ENCODE peak calls at places on chromosomes 6 and 20, in eight cellular contexts. D is uterus, T is psoas muscle, Y is GM23338, N is astrocyte, R is A549, O is tibial artery, H is stomach. U is an unnamed sample.

GRCh38 chr6:160015778-160016684 is 47.1 kb downstream of the IGF2R start:
- DNase-seq in R (no peak), Y (no peak), D (no peak), T (no peak), H (no peak), O (no peak), N (no peak), U (no peak)

GRCh38 chr6:158416841-158417759 is 104.8 kb downstream of the TULP4 start:
- DNase-seq in O (no peak), H (no peak), D (no peak), R (no peak), N (peak; percentile 54), T (no peak), Y (no peak), U (no peak)

GRCh38 chr20:13692802-13693736 is 54.3 kb upstream of the TASP1 start:
- DNase-seq in Y (no peak), T (no peak), N (no peak), D (no peak), O (no peak), R (no peak), H (no peak), U (no peak)

GRCh38 chr6:53503060-53503459 is 41.8 kb downstream of the GCLC start:
- DNase-seq in D (no peak), O (no peak), Y (no peak), R (no peak), N (no peak), H (no peak), T (no peak), U (no peak)

GRCh38 chr6:29502597-29502996 is 14.8 kb upstream of the MAS1L start:
- DNase-seq in Y (no peak), O (no peak), R (no peak), H (no peak), N (no peak), D (no peak), T (no peak), U (no peak)

GRCh38 chr6:106513813-106514212 is 115.5 kb downstream of the RTN4IP1 start:
- DNase-seq in N (no peak), D (no peak), Y (no peak), O (no peak), T (no peak), H (no peak), R (no peak), U (no peak)

GRCh38 chr6:134619789-134620188 is 301.9 kb upstream of the SGK1 start:
- DNase-seq in D (no peak), H (no peak), N (peak; percentile 86), Y (no peak), T (no peak), R (no peak), O (no peak), U (no peak)

GRCh38 chr20:10487354-10488115 is 52.4 kb downstream of the SLX4IP start:
- DNase-seq in O (no peak), D (no peak), H (no peak), R (no peak), T (no peak), N (peak; percentile 59), Y (no peak), U (no peak)

GRCh38 chr6:44856495-44856878 is 469.0 kb downstream of the CDC5L start:
- DNase-seq in D (no peak), T (no peak), O (no peak), Y (no peak), H (no peak), R (no peak), N (no peak), U (no peak)

GRCh38 chr6:45470131-45470738 is 92.5 kb upstream of the SUPT3H start:
- DNase-seq in O (no peak), N (no peak), H (no peak), D (no peak), Y (no peak), T (no peak), R (no peak), U (no peak)

GRCh38 chr6:40286027-40286426 is 301.1 kb downstream of the LRFN2 start:
- DNase-seq in Y (peak; percentile 90), T (no peak), R (no peak), D (no peak), O (no peak), N (no peak), H (no peak), U (no peak)

GRCh38 chr6:31308050-31308844 is 36.4 kb upstream of the HLA-C start:
- DNase-seq in H (peak; percentile 61), R (no peak), N (no peak), O (no peak), D (no peak), T (peak; percentile 18), Y (peak; percentile 88), U (no peak)

GRCh38 chr20:20021835-20022234 is 4.7 kb downstream of the NAA20 start:
- DNase-seq in N (no peak), Y (no peak), R (no peak), H (no peak), O (no peak), D (no peak), T (no peak), U (no peak)

GRCh38 chr20:48066256-48066655 is 281.0 kb upstream of the SULF2 start:
- DNase-seq in H (no peak), O (no peak), N (peak; percentile 77), T (no peak), D (no peak), R (no peak), Y (no peak), U (no peak)

GRCh38 chr6:158256746-158257424 is 55.4 kb upstream of the TULP4 start:
- DNase-seq in H (no peak), D (no peak), O (no peak), T (no peak), N (no peak), R (no peak), Y (no peak), U (no peak)

GRCh38 chr6:128474481-128474880 is 45.9 kb downstream of the PTPRK start:
- DNase-seq in T (no peak), H (no peak), Y (no peak), O (no peak), R (no peak), D (no peak), N (peak; percentile 7), U (no peak)

GRCh38 chr6:81985191-81985590 is 232.7 kb upstream of the TENT5A start:
- DNase-seq in T (no peak), R (no peak), Y (no peak), H (no peak), O (no peak), D (no peak), N (no peak), U (no peak)

GRCh38 chr6:21738180-21739094 is 144.9 kb downstream of the SOX4 start:
- DNase-seq in T (no peak), H (no peak), N (no peak), O (no peak), Y (no peak), R (peak; percentile 36), D (no peak), U (no peak)

GRCh38 chr6:73252703-73253102 is 10.3 kb downstream of the KHDC1 start:
- DNase-seq in D (no peak), T (no peak), N (no peak), R (no peak), O (no peak), Y (no peak), H (no peak), U (no peak)

GRCh38 chr6:14396826-14397517 is 279.4 kb downstream of the CD83 start:
- DNase-seq in N (peak; percentile 22), D (no peak), O (no peak), R (no peak), T (peak; percentile 23), H (peak; percentile 27), Y (peak; percentile 94), U (peak; percentile 42)

GRCh38 chr20:6702144-6702543 is 65.3 kb upstream of the BMP2 start:
- DNase-seq in T (no peak), D (no peak), R (no peak), H (no peak), N (no peak), O (no peak), Y (no peak), U (no peak)

GRCh38 chr6:168990352-168990751 is 263.3 kb downstream of the THBS2 start:
- DNase-seq in T (no peak), Y (peak; percentile 17), R (no peak), N (no peak), O (no peak), H (no peak), D (no peak), U (no peak)
- TF ChIP-seq CTCF in T (no peak), Y (peak; percentile 49), R (no peak), N (no peak), O (no peak), H (no peak), D (no peak), U (no peak)

GRCh38 chr6:2807342-2808090 is 34.1 kb downstream of the SERPINB1 start:
- DNase-seq in T (no peak), N (no peak), O (no peak), Y (no peak), R (no peak), H (no peak), D (no peak), U (no peak)
- H3K4me1 ChIP-seq in T (peaks cover 12% of the 10 kb centered on the region), N (no peaks in the 10 kb centered on the region), O (peaks cover 8% of the 10 kb centered on the region), Y (no peaks in the 10 kb centered on the region), R (no peaks in the 10 kb centered on the region), H (no peaks in the 10 kb centered on the region), D (no peaks in the 10 kb centered on the region), U (peaks cover 10% of the 10 kb centered on the region)

DNA sequence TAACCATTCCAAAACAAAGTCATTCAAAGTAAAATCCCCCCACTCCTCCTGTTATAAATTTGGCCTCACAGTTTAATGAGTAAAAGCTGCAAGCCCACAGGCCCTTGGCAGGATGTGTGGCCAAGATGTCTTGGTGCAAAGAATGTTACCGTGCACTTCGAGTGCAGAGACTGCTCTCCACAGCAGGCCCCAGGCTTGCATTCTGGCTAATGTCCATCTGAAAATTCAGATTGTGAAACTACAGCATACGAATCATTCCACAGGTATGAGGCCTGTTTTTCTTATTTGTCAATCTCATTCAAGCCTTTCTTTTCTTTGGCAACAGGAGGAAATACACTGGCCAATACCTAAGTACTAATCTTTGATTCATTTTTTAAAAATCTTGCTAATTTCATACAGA is 7.1 kb downstream of the RPS6KA2 start:
- DNase-seq in Y (no peak), H (peak; percentile 38), T (peak; percentile 52), D (peak; percentile 69), N (peak; percentile 99), R (no peak), O (no peak), U (peak; percentile 64)
- H3K27ac ChIP-seq in Y (no peak overlapping the region), H (peak overlapping the region; percentile 73), T (peak overlapping the region; percentile 66), D (peak overlapping the region; percentile 80), N (peak overlapping the region; percentile 99), R (no peak overlapping the region), O (peak overlapping the region; percentile 48), U (peak overlapping the region; percentile 69)

DNA sequence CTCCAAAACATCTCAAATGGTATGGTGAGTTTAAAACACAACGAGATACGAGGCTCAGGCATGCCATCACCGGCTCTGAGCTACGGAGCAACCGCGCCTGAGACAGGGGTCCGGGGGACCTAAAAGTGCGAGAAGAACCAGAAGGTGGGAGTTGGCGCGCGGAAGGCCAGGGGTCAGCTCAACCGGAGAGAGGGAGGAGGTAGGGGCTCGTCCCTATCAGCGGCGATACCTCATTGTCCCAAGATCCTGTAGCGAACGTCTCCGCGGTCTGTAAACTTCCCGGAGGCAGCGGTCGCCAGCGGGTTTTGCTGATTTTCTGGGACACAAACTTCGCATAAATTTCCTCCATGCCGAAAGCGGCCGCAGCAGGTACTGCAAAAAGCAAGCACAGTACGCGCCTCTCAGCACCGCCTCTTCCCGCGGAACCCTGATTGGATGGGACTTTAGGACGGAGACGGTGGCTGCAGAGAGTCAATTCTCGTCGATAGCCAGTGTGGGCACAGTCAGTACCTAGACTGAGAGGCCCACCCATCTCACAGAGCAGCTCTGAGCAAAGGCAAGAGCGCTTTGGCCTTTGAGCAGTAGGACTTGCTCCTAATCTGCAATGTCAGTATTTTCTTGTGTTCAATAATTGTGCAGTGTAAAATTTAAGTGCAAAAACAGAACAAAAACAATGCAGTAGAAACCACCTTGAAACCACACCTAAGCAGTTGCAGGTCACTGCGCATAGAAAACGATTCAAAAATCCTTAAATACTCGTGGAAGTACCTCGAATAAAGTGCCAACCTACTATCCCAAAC is at the start of gene NUP43:
- DNase-seq in R (peak; percentile 81), Y (peak; percentile 98), O (peak; percentile 94), D (peak; percentile 91), N (peak; percentile 93), H (peak; percentile 92), T (peak; percentile 95), U (no peak)
- TF ChIP-seq CTCF in R (peak; percentile 8), Y (peak; percentile 10), O (peak; percentile 71), D (peak; percentile 66), N (peak; percentile 35), H (peak; percentile 81), T (peak; percentile 64), U (no peak)

U was measured in vagina.